ENCODE peak calls at places on chromosomes 11 and 22, in four cellular contexts. L, M, Q and U are unnamed samples.

GRCh38 chr22:35643991-35644390 is 4.3 kb upstream of the APOL6 start:
- DNase-seq in L (no peak), M (no peak), Q (peak; percentile 28), U (no peak)

GRCh38 chr11:68683952-68684384 is 376 bp upstream of the GAL start:
- DNase-seq in L (no peak), M (no peak), Q (no peak), U (no peak)

GRCh38 chr11:76880314-76880713 is 19.6 kb downstream of the ACER3 start:
- DNase-seq in L (no peak), M (no peak), Q (no peak), U (no peak)

GRCh38 chr22:43013355-43014061 is 1.4 kb downstream of the PACSIN2 start:
- DNase-seq in L (no peak), M (no peak), Q (no peak), U (no peak)

GRCh38 chr22:35677460-35678187 is 29.4 kb downstream of the APOL6 start:
- DNase-seq in L (no peak), M (no peak), Q (no peak), U (no peak)

GRCh38 chr11:102626686-102627085 is 1.6 kb upstream of the MMP20 start:
- DNase-seq in L (no peak), M (no peak), Q (no peak), U (no peak)

GRCh38 chr22:42969348-42969975 is 45.5 kb downstream of the PACSIN2 start:
- DNase-seq in L (no peak), M (no peak), Q (no peak), U (no peak)

GRCh38 chr11:2931771-2932738 is 2.8 kb upstream of the PHLDA2 start:
- DNase-seq in L (no peak), M (no peak), Q (no peak), U (peak; percentile 31)

GRCh38 chr11:44877908-44878459 is 72.7 kb downstream of the TP53I11 start:
- DNase-seq in L (no peak), M (no peak), Q (no peak), U (no peak)

GRCh38 chr11:117204283-117205080 is 5.3 kb downstream of the TAGLN start:
- DNase-seq in L (no peak), M (no peak), Q (no peak), U (peak; percentile 13)

GRCh38 chr11:117202386-117203068 is 3.4 kb downstream of the TAGLN start:
- DNase-seq in L (no peak), M (no peak), Q (no peak), U (peak; percentile 23)

GRCh38 chr11:117201906-117202305 is 2.7 kb downstream of the TAGLN start:
- DNase-seq in L (no peak), M (no peak), Q (no peak), U (peak; percentile 26)

GRCh38 chr11:117203069-117203407 is 3.9 kb downstream of the TAGLN start:
- DNase-seq in L (no peak), M (no peak), Q (no peak), U (peak; percentile 13)

GRCh38 chr11:117205211-117205818 is 6.1 kb downstream of the TAGLN start:
- DNase-seq in L (no peak), M (no peak), Q (no peak), U (peak; percentile 16)
- TF ChIP-seq CTCF in L (no peak), M (no peak), Q (no peak), U (no peak)

GRCh38 chr22:44326549-44326881 is 13.8 kb upstream of the SHISAL1 start:
- DNase-seq in L (no peak), M (no peak), Q (no peak), U (no peak)

GRCh38 chr22:44329179-44329796 is 16.5 kb upstream of the SHISAL1 start:
- DNase-seq in L (peak; percentile 61), M (no peak), Q (no peak), U (peak; percentile 75)

GRCh38 chr22:44328762-44329161 is 16.0 kb upstream of the SHISAL1 start:
- DNase-seq in L (no peak), M (no peak), Q (no peak), U (no peak)

GRCh38 chr22:44328326-44328725 is 15.6 kb upstream of the SHISAL1 start:
- DNase-seq in L (no peak), M (no peak), Q (no peak), U (no peak)

GRCh38 chr22:44325718-44326548 is 13.2 kb upstream of the SHISAL1 start:
- DNase-seq in L (no peak), M (no peak), Q (no peak), U (no peak)
- TF ChIP-seq CTCF in L (no peak), M (peak; percentile 25), Q (no peak), U (no peak)

DNA sequence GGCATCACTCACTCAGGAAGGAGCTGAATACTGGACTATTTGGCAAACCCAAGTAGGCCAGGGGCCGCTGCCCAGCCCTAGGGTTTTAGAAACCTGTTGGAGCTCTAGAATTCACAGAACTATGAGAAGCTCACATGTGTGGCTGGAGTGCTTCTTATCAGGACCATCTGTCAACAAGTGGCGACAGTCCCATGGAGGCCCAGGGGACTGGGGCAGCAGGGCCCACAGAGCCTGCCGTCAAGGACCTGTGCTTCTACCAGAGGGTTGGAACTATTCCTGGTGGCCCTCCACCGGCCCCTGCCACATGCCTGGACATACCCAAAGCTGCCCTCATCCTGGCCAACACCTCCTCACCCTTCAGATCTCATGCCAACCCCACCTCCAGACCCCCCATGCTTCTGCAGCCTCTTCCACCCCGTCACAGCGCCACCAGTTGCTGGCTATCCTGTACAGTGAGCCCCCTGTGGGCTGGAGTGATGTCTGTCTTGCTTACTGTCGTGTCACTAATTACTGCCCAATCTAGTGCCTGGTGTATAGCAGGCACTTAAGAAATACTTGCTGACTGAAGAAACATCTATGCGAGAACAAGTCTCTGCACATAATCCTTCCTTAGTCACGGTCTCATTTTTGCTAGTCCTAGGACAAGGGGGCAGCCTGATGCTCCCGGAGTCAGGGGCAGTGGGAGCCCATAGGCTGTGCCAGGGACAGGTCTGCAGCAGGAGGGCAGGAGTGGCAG is 27.2 kb upstream of the RASL10A start:
- DNase-seq in L (no peak), M (peak; percentile 20), Q (no peak), U (no peak)
- TF ChIP-seq CTCF in L (no peak), M (no peak), Q (no peak), U (no peak)

DNA sequence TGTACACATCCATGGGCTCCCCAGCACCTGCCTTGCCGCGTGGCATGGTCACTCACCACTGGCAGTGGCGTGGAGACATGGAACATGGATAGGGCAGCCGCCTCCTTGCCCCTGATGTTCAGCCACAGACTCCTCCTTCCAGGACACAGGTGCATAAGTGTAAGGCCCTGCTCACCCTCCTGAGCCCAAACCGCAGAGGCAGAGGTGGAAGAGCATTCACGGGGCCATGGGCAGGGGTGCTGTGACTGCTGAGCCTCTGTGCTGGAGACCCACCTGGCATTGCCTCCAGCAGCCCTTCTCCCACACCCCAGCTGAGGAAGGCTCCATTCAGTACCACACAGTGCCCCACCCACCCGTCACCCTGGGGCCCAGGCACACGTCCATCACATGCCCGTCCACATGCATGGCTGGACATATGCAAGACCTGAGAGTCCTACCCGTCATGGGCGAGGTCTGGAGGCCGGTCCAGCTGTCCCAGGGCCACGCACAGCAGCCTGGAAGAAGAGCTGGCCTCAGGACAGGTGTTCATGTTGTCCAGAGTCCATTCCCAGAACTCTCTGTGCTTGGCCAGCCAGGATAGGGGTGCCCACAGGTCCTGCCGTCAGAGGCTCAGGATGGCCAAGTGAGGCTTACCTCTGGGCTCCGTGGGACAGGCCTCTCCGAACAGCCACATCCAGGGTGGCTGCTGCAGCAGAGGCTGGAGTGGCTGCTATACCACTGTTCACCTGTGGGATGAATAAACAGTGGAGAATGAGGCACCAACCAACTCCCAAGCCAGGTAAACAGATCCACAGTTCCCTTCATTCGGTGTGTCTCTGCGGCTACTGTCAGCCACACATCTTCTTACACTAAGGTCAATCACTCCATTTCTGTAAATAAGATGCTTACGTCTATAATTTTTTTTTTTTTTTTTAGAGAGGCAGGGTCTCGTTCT is 1.7 kb upstream of the TUBGCP6 start:
- DNase-seq in L (no peak), M (no peak), Q (no peak), U (no peak)
- TF ChIP-seq CTCF in L (peak; percentile 21), M (no peak), Q (no peak), U (no peak)

GRCh38 chr22:19085233-19086043 is 36.8 kb downstream of the DGCR2 start:
- DNase-seq in L (no peak), M (no peak), Q (no peak), U (peak; percentile 72)
- TF ChIP-seq CTCF in L (peak; percentile 15), M (peak; percentile 51), Q (no peak), U (peak; percentile 55)

DNA sequence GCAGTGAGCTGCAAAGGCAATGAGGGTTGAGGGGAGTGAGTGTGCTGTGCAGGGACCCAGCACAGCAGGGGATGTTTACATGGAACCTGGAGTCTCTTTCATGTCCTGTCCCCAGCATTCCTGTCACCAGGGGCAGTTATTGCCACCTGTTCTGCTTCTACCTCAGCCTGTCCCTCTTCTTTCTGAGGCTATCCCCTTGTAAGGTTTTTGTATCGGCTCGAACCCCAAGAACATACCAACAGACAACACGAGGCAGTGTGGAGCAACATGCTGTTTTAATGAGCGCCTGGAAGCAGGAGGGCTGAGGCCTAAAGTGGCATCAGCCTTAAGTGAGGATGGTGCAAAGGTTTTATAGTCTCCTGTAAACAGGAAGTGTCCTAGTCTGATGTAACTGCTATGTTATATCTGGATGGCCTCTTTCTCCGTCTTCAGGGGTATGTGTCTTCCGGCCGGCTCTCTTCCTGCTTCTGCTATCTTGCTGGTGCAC is 3.9 kb downstream of the SCGB2A2 start:
- DNase-seq in L (no peak), M (no peak), Q (no peak), U (no peak)
- TF ChIP-seq CTCF in L (no peak), M (no peak), Q (no peak), U (no peak)

GRCh38 chr11:80727315-80727714 is 1286.5 kb upstream of the TENM4 start:
- DNase-seq in L (no peak), M (peak; percentile 5), Q (no peak), U (peak; percentile 7)
- TF ChIP-seq CTCF in L (no peak), M (no peak), Q (no peak), U (peak; percentile 14)

GRCh38 chr11:32289701-32290100 is 145.6 kb downstream of the WT1 start:
- DNase-seq in L (no peak), M (no peak), Q (no peak), U (no peak)
- TF ChIP-seq CTCF in L (no peak), M (no peak), Q (no peak), U (no peak)

GRCh38 chr11:19121646-19122045 is 4.7 kb downstream of the ZDHHC13 start:
- DNase-seq in L (no peak), M (no peak), Q (no peak), U (no peak)

GRCh38 chr11:19116315-19116970 is 525 bp upstream of the ZDHHC13 start:
- DNase-seq in L (peak; percentile 32), M (no peak), Q (no peak), U (peak; percentile 45)

GRCh38 chr11:19116971-19117759 is at the start of gene ZDHHC13:
- DNase-seq in L (peak; percentile 98), M (peak; percentile 98), Q (peak; percentile 91), U (peak; percentile 99)

GRCh38 chr11:19122966-19123615 is 6.1 kb downstream of the ZDHHC13 start:
- DNase-seq in L (no peak), M (no peak), Q (no peak), U (no peak)

DNA sequence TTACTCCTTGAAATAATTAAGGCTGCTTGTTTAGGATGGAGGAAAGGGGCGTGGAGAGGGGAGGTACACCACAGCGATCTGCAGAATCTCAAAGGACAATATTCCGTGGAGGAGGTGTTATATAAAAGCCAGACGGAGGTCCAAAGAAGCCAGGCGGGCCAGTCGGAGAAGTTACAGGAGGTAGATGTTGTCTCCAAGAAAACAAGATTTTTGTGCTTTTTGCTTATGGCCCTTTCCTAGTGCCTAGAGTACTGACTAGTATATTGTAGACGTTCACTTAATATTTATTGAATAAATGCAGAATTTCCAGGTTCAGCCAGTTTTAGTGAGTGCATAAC is 761 bp downstream of the ZDHHC13 start:
- DNase-seq in L (no peak), M (no peak), Q (no peak), U (no peak)
- TF ChIP-seq CTCF in L (no peak), M (no peak), Q (no peak), U (no peak)